ENCODE peak calls at places on chromosomes 2 and 18, in six cellular contexts. T is nephron progenitor cell; P is iris pigment epithelial cell; S is activated CD8-positive, alpha-beta memory T cell treated with anti-CD3 and anti-CD28 coated beads for 24 hours; R is IMR-90; F is progenitor cell of endocrine pancreas. N is an unnamed sample.

GRCh38 chr2:15803186-15803986 is 137.0 kb upstream of the MYCN start:
- DNase-seq in F (no peak), P (no peak), S (no peak), T (no peak), R (no peak), N (no peak)

GRCh38 chr18:46831434-46831833 is 74.6 kb upstream of the ST8SIA5 start:
- DNase-seq in S (no peak), F (no peak), P (no peak), R (no peak), T (no peak), N (no peak)

GRCh38 chr2:127654838-127655175 is 8.9 kb downstream of the GPR17 start:
- DNase-seq in F (no peak), T (no peak), S (no peak), R (no peak), P (no peak), N (no peak)

GRCh38 chr2:238100821-238101771 is 956 bp downstream of the ESPNL start:
- DNase-seq in P (no peak), T (no peak), R (no peak), S (peak), F (no peak), N (no peak)

GRCh38 chr18:13136689-13137040 is 81.9 kb upstream of the LDLRAD4 start:
- DNase-seq in P (peak), S (no peak), R (no peak), F (no peak), T (peak), N (peak)

GRCh38 chr2:164785447-164785846 is 56.2 kb downstream of the COBLL1 start:
- DNase-seq in P (peak), S (no peak), T (no peak), R (no peak), F (no peak), N (peak)

GRCh38 chr2:178782236-178782635 is 25.0 kb downstream of the TTN start:
- DNase-seq in R (no peak), T (no peak), S (no peak), P (no peak), F (no peak), N (no peak)

GRCh38 chr2:695111-695510 is 17.9 kb upstream of the TMEM18 start:
- DNase-seq in S (no peak), F (no peak), R (no peak), P (no peak), T (no peak), N (no peak)

GRCh38 chr18:3914116-3914515 is 464.1 kb downstream of the TGIF1 start:
- DNase-seq in F (no peak), R (no peak), T (no peak), S (no peak), P (no peak), N (no peak)

GRCh38 chr2:217444932-217445331 is 557.9 kb downstream of the TNS1 start:
- DNase-seq in P (no peak), S (no peak), R (no peak), T (no peak), F (no peak), N (no peak)

GRCh38 chr2:200329384-200329783 is 22.9 kb downstream of the SPATS2L start:
- DNase-seq in R (no peak), F (no peak), T (no peak), S (no peak), P (no peak), N (no peak)

GRCh38 chr2:237692601-237693079 is 65.3 kb downstream of the LRRFIP1 start:
- DNase-seq in S (peak), T (peak), P (no peak), F (no peak), R (no peak), N (peak)

GRCh38 chr2:15828576-15828975 is 111.8 kb upstream of the MYCN start:
- DNase-seq in S (no peak), P (no peak), F (no peak), T (no peak), R (no peak), N (no peak)

GRCh38 chr2:175414872-175415487 is 233.5 kb upstream of the ATP5MC3 start:
- DNase-seq in T (peak), P (peak), S (no peak), R (peak), F (peak), N (peak)

GRCh38 chr2:58428286-58428552 is 187.1 kb upstream of the FANCL start:
- DNase-seq in P (no peak), R (no peak), T (peak), S (no peak), F (peak), N (peak)

GRCh38 chr18:78794031-78794430 is 185.6 kb upstream of the SALL3 start:
- DNase-seq in P (no peak), T (no peak), F (no peak), S (no peak), R (no peak), N (peak)

GRCh38 chr2:241870611-241871537 is 1.3 kb downstream of the RTP5 start:
- DNase-seq in P (no peak), R (no peak), F (no peak), S (peak), T (no peak), N (no peak)

GRCh38 chr18:63505566-63506335 is 29.0 kb downstream of the SERPINB5 start:
- DNase-seq in F (no peak), S (no peak), T (peak), R (peak), P (peak), N (peak)

GRCh38 chr2:105764059-105764458 is 19.3 kb downstream of the NCK2 start:
- DNase-seq in F (no peak), P (no peak), R (no peak), S (peak), T (no peak), N (no peak)

GRCh38 chr2:37827455-37827854 is 97.6 kb upstream of the RMDN2 start:
- DNase-seq in P (no peak), T (no peak), R (no peak), S (no peak), F (no peak), N (peak)

GRCh38 chr2:240395896-240396622 is 39.4 kb upstream of the GPC1 start:
- DNase-seq in S (no peak), T (no peak), P (no peak), F (no peak), R (no peak), N (no peak)

GRCh38 chr18:26298107-26298506 is 71.9 kb downstream of the TAF4B start:
- DNase-seq in R (no peak), P (no peak), S (no peak), F (no peak), T (no peak), N (no peak)

GRCh38 chr2:94987074-94988020 is 38.2 kb upstream of the MAL start:
- DNase-seq in S (no peak), T (no peak), P (no peak), F (no peak), R (no peak), N (no peak)

GRCh38 chr2:230898016-230898415 is 27.0 kb downstream of the GPR55 start:
- DNase-seq in S (peak), P (no peak), F (no peak), T (no peak), R (no peak), N (no peak)

GRCh38 chr2:20421988-20422678 is 24.7 kb upstream of the RHOB start:
- DNase-seq in P (peak), T (no peak), S (peak), R (peak), F (peak), N (peak)

GRCh38 chr2:191748050-191748449 is 70.1 kb downstream of the NABP1 start:
- DNase-seq in R (peak), T (no peak), S (no peak), F (no peak), P (peak), N (peak)

GRCh38 chr2:226828164-226828563 is 7.7 kb upstream of the RHBDD1 start:
- DNase-seq in P (no peak), S (no peak), F (no peak), R (peak), T (no peak), N (peak)